ENCODE peak calls at places on chromosomes 13 and 19, in eight cellular contexts. M, C, V, T, W, I, Y and O are unnamed samples.

GRCh38 chr19:3431760-3432397 is 48.4 kb downstream of the SMIM24 start:
- DNase-seq in M (no peak), C (no peak), V (no peak), T (no peak), W (no peak), I (no peak), Y (no peak), O (no peak)

GRCh38 chr19:28913626-28914025 is 299.3 kb downstream of the UQCRFS1 start:
- DNase-seq in M (peak), C (no peak), V (no peak), T (no peak), W (no peak), I (no peak), Y (no peak), O (no peak)

GRCh38 chr19:17997969-17998826 is 9.8 kb upstream of the ARRDC2 start:
- DNase-seq in M (no peak), C (no peak), V (peak), T (no peak), W (peak), I (no peak), Y (no peak), O (no peak)

GRCh38 chr13:112730157-112730671 is 40.4 kb downstream of the ATP11A start:
- DNase-seq in M (no peak), C (no peak), V (peak), T (no peak), W (no peak), I (no peak), Y (no peak), O (no peak)

GRCh38 chr13:95784161-95784880 is 107.4 kb downstream of the DNAJC3 start:
- DNase-seq in M (no peak), C (no peak), V (no peak), T (no peak), W (no peak), I (no peak), Y (no peak), O (no peak)

GRCh38 chr13:20451397-20451796 is 74.3 kb downstream of the CRYL1 start:
- DNase-seq in M (no peak), C (no peak), V (no peak), T (no peak), W (no peak), I (no peak), Y (no peak), O (no peak)

GRCh38 chr19:51179297-51179696 is 37.2 kb downstream of the SIGLEC7 start:
- DNase-seq in M (no peak), C (no peak), V (peak), T (no peak), W (no peak), I (no peak), Y (no peak), O (no peak)

GRCh38 chr13:49540552-49540951 is 44.8 kb downstream of the PHF11 start:
- DNase-seq in M (no peak), C (peak), V (no peak), T (no peak), W (no peak), I (peak), Y (no peak), O (no peak)

GRCh38 chr19:29988351-29988750 is 46.3 kb downstream of the URI1 start:
- DNase-seq in M (no peak), C (no peak), V (no peak), T (no peak), W (no peak), I (no peak), Y (no peak), O (no peak)

GRCh38 chr19:10797078-10797477 is 38.9 kb downstream of the TMED1 start:
- DNase-seq in M (no peak), C (no peak), V (no peak), T (no peak), W (no peak), I (no peak), Y (no peak), O (no peak)

GRCh38 chr19:54035215-54036178 is 28.2 kb downstream of the VSTM1 start:
- DNase-seq in M (no peak), C (peak), V (no peak), T (no peak), W (no peak), I (no peak), Y (no peak), O (no peak)

GRCh38 chr13:50797081-50797480 is 46.4 kb downstream of the DLEU7 start:
- DNase-seq in M (no peak), C (no peak), V (no peak), T (no peak), W (no peak), I (no peak), Y (no peak), O (no peak)

GRCh38 chr19:4537953-4538600 is 1.8 kb downstream of the LRG1 start:
- DNase-seq in M (no peak), C (no peak), V (no peak), T (no peak), W (no peak), I (no peak), Y (no peak), O (no peak)

GRCh38 chr13:37069597-37070103 is 10.2 kb upstream of the SUPT20H start:
- DNase-seq in M (no peak), C (no peak), V (no peak), T (no peak), W (no peak), I (no peak), Y (no peak), O (no peak)

GRCh38 chr19:35278578-35279284 is 3.6 kb upstream of the HAMP start:
- DNase-seq in M (no peak), C (no peak), V (no peak), T (no peak), W (no peak), I (no peak), Y (no peak), O (no peak)

GRCh38 chr19:35013047-35013819 is 13.1 kb downstream of the GRAMD1A start:
- DNase-seq in M (peak), C (peak), V (peak), T (peak), W (peak), I (peak), Y (peak), O (no peak)

GRCh38 chr19:19056636-19057275 is 7.0 kb upstream of the SLC25A42 start:
- DNase-seq in M (no peak), C (no peak), V (no peak), T (no peak), W (no peak), I (no peak), Y (no peak), O (no peak)

GRCh38 chr13:73168226-73168992 is 109.6 kb downstream of the KLF5 start:
- DNase-seq in M (no peak), C (no peak), V (no peak), T (no peak), W (no peak), I (no peak), Y (no peak), O (no peak)

GRCh38 chr13:113291997-113292862 is 4.8 kb upstream of the LAMP1 start:
- DNase-seq in M (no peak), C (no peak), V (peak), T (no peak), W (peak), I (no peak), Y (no peak), O (peak)

GRCh38 chr13:91203430-91203829 is 144.1 kb upstream of the MIR17HG start:
- DNase-seq in M (no peak), C (no peak), V (no peak), T (no peak), W (no peak), I (no peak), Y (no peak), O (no peak)

GRCh38 chr13:29922281-29922821 is 71.9 kb upstream of the UBL3 start:
- DNase-seq in M (no peak), C (no peak), V (no peak), T (no peak), W (no peak), I (no peak), Y (no peak), O (no peak)

GRCh38 chr19:11387154-11388034 is 3.3 kb upstream of the EPOR start:
- DNase-seq in M (no peak), C (no peak), V (no peak), T (no peak), W (peak), I (no peak), Y (no peak), O (peak)

GRCh38 chr13:30376426-30377311 is 45.6 kb upstream of the UBE2L5 start:
- DNase-seq in M (peak), C (no peak), V (no peak), T (peak), W (peak), I (no peak), Y (peak), O (peak)

GRCh38 chr19:58451358-58452101 is at the start of gene ZNF324B:
- DNase-seq in M (peak), C (peak), V (peak), T (peak), W (peak), I (peak), Y (peak), O (peak)

GRCh38 chr19:3310711-3311110 is 55.7 kb upstream of the NFIC start:
- DNase-seq in M (no peak), C (no peak), V (no peak), T (no peak), W (no peak), I (no peak), Y (no peak), O (no peak)

GRCh38 chr13:31781064-31781463 is 41.7 kb downstream of the RXFP2 start:
- DNase-seq in M (no peak), C (no peak), V (no peak), T (no peak), W (no peak), I (no peak), Y (no peak), O (no peak)

GRCh38 chr13:99214232-99214631 is 13.6 kb downstream of the UBAC2 start:
- DNase-seq in M (no peak), C (no peak), V (no peak), T (no peak), W (no peak), I (no peak), Y (no peak), O (no peak)

GRCh38 chr13:109408596-109409382 is 377.6 kb downstream of the IRS2 start:
- DNase-seq in M (no peak), C (no peak), V (no peak), T (no peak), W (no peak), I (no peak), Y (no peak), O (no peak)

GRCh38 chr19:32208060-32208459 is 137.3 kb upstream of the ZNF507 start:
- DNase-seq in M (peak), C (no peak), V (no peak), T (no peak), W (no peak), I (no peak), Y (no peak), O (no peak)

GRCh38 chr19:2476451-2477140 is 669 bp downstream of the GADD45B start:
- DNase-seq in M (no peak), C (no peak), V (peak), T (no peak), W (peak), I (no peak), Y (peak), O (no peak)

GRCh38 chr19:10395436-10395835 is 7.9 kb downstream of the CDC37 start:
- DNase-seq in M (no peak), C (no peak), V (no peak), T (no peak), W (no peak), I (no peak), Y (no peak), O (no peak)

GRCh38 chr19:4390017-4390861 is 10.1 kb downstream of the SH3GL1 start:
- DNase-seq in M (no peak), C (peak), V (peak), T (no peak), W (peak), I (no peak), Y (no peak), O (peak)

GRCh38 chr13:63942372-63942771 is 2526.7 kb upstream of the PCDH20 start:
- DNase-seq in M (no peak), C (no peak), V (no peak), T (no peak), W (no peak), I (no peak), Y (no peak), O (no peak)

GRCh38 chr13:98997738-98998641 is 20.1 kb upstream of the DOCK9 start:
- DNase-seq in M (no peak), C (no peak), V (no peak), T (no peak), W (no peak), I (no peak), Y (no peak), O (no peak)

GRCh38 chr19:55062735-55063491 is at the start of gene RDH13:
- DNase-seq in M (peak), C (peak), V (peak), T (peak), W (peak), I (peak), Y (peak), O (peak)

GRCh38 chr13:25977671-25978070 is 74.1 kb downstream of the SHISA2 start:
- DNase-seq in M (no peak), C (no peak), V (no peak), T (no peak), W (no peak), I (no peak), Y (no peak), O (no peak)

GRCh38 chr13:48155850-48156249 is 60.9 kb upstream of the MED4 start:
- DNase-seq in M (no peak), C (no peak), V (no peak), T (no peak), W (no peak), I (no peak), Y (no peak), O (peak)

GRCh38 chr19:19382118-19382517 is 23.4 kb upstream of the GATAD2A start:
- DNase-seq in M (no peak), C (no peak), V (no peak), T (no peak), W (no peak), I (no peak), Y (no peak), O (no peak)